ENCODE peak calls at places on chromosomes 4 and X, in ten cellular contexts. N, Q, S, O, L, E, G, M, V and U are unnamed samples. For H3K27me3, the result is how much of the 10 kb centered on the place peaks cover.

GRCh38 chr4:21991050-21991449 is 42.5 kb upstream of the KCNIP4 start:
- DNase-seq in L (no peak), Q (no peak), M (no peak), O (no peak), N (no peak), S (no peak), E (no peak), G (no peak), V (no peak), U (no peak)

GRCh38 chrX:49258749-49259124 is 5.8 kb downstream of the FOXP3 start:
- DNase-seq in V (no peak), E (no peak), M (no peak), S (no peak), Q (no peak), N (no peak), L (no peak), O (no peak), G (no peak), U (no peak)

GRCh38 chr4:54224960-54225670 is 4.0 kb upstream of the PDGFRA start:
- DNase-seq in N (peak), M (no peak), S (no peak), O (no peak), Q (no peak), V (no peak), L (no peak), E (no peak), G (no peak), U (peak)

GRCh38 chr4:78774395-78774794 is 1.8 kb upstream of the BMP2K start:
- DNase-seq in V (no peak), Q (peak), L (no peak), O (no peak), S (no peak), E (no peak), N (no peak), M (no peak), G (no peak), U (no peak)

GRCh38 chrX:70508296-70508911 is 63.8 kb downstream of the DLG3 start:
- DNase-seq in L (no peak), O (no peak), V (no peak), G (no peak), E (no peak), S (no peak), N (peak), M (no peak), Q (no peak), U (peak)

GRCh38 chrX:8520791-8521190 is 56.2 kb downstream of the VCX3B start:
- DNase-seq in M (no peak), S (no peak), G (no peak), Q (no peak), O (no peak), E (no peak), V (no peak), L (no peak), N (no peak), U (peak)

GRCh38 chrX:1389181-1389992 is 2.5 kb downstream of the SLC25A6 start:
- DNase-seq in N (no peak), V (no peak), L (no peak), M (no peak), Q (no peak), G (no peak), O (peak), S (peak), E (no peak), U (no peak)

GRCh38 chr4:54745031-54745770 is 87.4 kb downstream of the KIT start:
- DNase-seq in N (no peak), S (no peak), L (no peak), M (no peak), V (no peak), Q (no peak), G (peak), E (no peak), O (no peak), U (no peak)

GRCh38 chrX:2391869-2392606 is 108.7 kb downstream of the DHRSX start:
- DNase-seq in E (peak), G (peak), O (no peak), V (no peak), L (no peak), Q (no peak), S (no peak), M (no peak), N (no peak), U (peak)

GRCh38 chr4:110172972-110173371 is 25.4 kb downstream of the ELOVL6 start:
- DNase-seq in S (no peak), V (no peak), G (no peak), O (no peak), N (no peak), L (no peak), E (no peak), M (no peak), Q (no peak), U (no peak)

GRCh38 chr4:37798616-37799015 is 27.9 kb upstream of the PGM2 start:
- DNase-seq in L (no peak), M (no peak), N (no peak), S (no peak), Q (no peak), G (peak), E (no peak), V (no peak), O (no peak), U (no peak)

GRCh38 chrX:132022115-132022862 is 813 bp upstream of the STK26 start:
- DNase-seq in E (peak), N (no peak), M (peak), V (no peak), Q (peak), S (no peak), L (no peak), G (peak), O (no peak), U (peak)

GRCh38 chr4:53587123-53587522 is 4.2 kb downstream of the LNX1 start:
- DNase-seq in S (no peak), E (no peak), V (no peak), G (no peak), M (no peak), Q (no peak), N (no peak), L (no peak), O (no peak), U (no peak)

GRCh38 chr4:128309585-128309984 is 22.0 kb upstream of the PGRMC2 start:
- DNase-seq in Q (no peak), O (no peak), G (no peak), L (no peak), E (no peak), N (no peak), S (no peak), V (no peak), M (no peak), U (no peak)

GRCh38 chrX:100719139-100719538 is 12.8 kb downstream of the SYTL4 start:
- DNase-seq in Q (no peak), M (no peak), N (no peak), V (no peak), L (no peak), G (no peak), S (no peak), O (no peak), E (no peak), U (no peak)

GRCh38 chr4:170007113-170007512 is 19.1 kb downstream of the MFAP3L start:
- DNase-seq in V (no peak), S (no peak), M (no peak), E (no peak), O (no peak), N (no peak), L (no peak), Q (peak), G (no peak), U (no peak)

GRCh38 chr4:56570041-56570440 is 64.5 kb downstream of the ARL9 start:
- DNase-seq in S (no peak), O (no peak), E (no peak), M (no peak), G (no peak), Q (no peak), L (no peak), N (no peak), V (no peak), U (no peak)

GRCh38 chr4:182354867-182355266 is 111.7 kb downstream of the TENM3 start:
- DNase-seq in L (no peak), N (no peak), E (no peak), O (no peak), S (no peak), G (no peak), Q (no peak), M (no peak), V (no peak), U (peak)

GRCh38 chr4:122603156-122603574 is 17.7 kb downstream of the IL21 start:
- DNase-seq in V (no peak), Q (no peak), S (no peak), M (no peak), L (no peak), E (no peak), N (no peak), O (no peak), G (peak), U (no peak)

GRCh38 chr4:41512139-41512538 is 25.8 kb upstream of the LIMCH1 start:
- DNase-seq in G (no peak), S (no peak), E (no peak), O (no peak), L (no peak), V (no peak), Q (no peak), M (no peak), N (no peak), U (no peak)

GRCh38 chrX:77936299-77936698 is 25.8 kb downstream of the ATP7A start:
- DNase-seq in S (no peak), N (no peak), M (no peak), L (no peak), Q (no peak), O (no peak), E (no peak), G (no peak), V (no peak), U (no peak)

GRCh38 chr4:76488905-76489798 is 54.1 kb downstream of the SHROOM3 start:
- DNase-seq in N (no peak), Q (no peak), E (no peak), O (no peak), G (no peak), V (no peak), L (no peak), S (no peak), M (no peak), U (peak)

GRCh38 chr4:25307596-25307995 is 5.0 kb upstream of the ZCCHC4 start:
- DNase-seq in L (no peak), M (no peak), N (no peak), O (no peak), Q (no peak), V (no peak), G (no peak), E (peak), S (no peak), U (no peak)

GRCh38 chr4:113899260-113900177 is 79.9 kb downstream of the ARSJ start:
- DNase-seq in L (no peak), G (no peak), O (no peak), M (peak), E (no peak), N (no peak), V (no peak), S (no peak), Q (peak), U (no peak)

GRCh38 chr4:27779827-27780226 is 919.2 kb downstream of the STIM2 start:
- DNase-seq in N (no peak), M (no peak), E (no peak), O (no peak), V (no peak), L (no peak), S (no peak), Q (no peak), G (no peak), U (no peak)

GRCh38 chr4:10587697-10588096 is 96.9 kb downstream of the CLNK start:
- DNase-seq in S (no peak), V (no peak), Q (no peak), L (no peak), M (peak), G (no peak), N (no peak), E (no peak), O (no peak), U (no peak)

GRCh38 chr4:10554694-10555093 is 97.5 kb upstream of the ZNF518B start:
- DNase-seq in L (peak), Q (peak), V (no peak), M (peak), O (no peak), S (peak), E (peak), G (peak), N (peak), U (peak)

GRCh38 chr4:111641813-111642579 is 503.3 kb upstream of the FAM241A start:
- DNase-seq in L (peak), G (peak), E (peak), V (peak), S (no peak), M (no peak), N (peak), O (no peak), Q (peak), U (peak)

GRCh38 chr4:68184923-68185322 is 55.3 kb upstream of the TMPRSS11F start:
- DNase-seq in M (no peak), E (no peak), L (no peak), Q (no peak), V (no peak), S (no peak), N (no peak), G (no peak), O (no peak), U (no peak)

GRCh38 chr4:121785479-121785878 is 15.6 kb upstream of the EXOSC9 start:
- DNase-seq in Q (no peak), E (no peak), S (no peak), M (no peak), V (no peak), G (no peak), L (no peak), O (no peak), N (no peak), U (peak)

GRCh38 chr4:111960241-111960667 is 185.0 kb upstream of the FAM241A start:
- DNase-seq in G (no peak), Q (peak), S (no peak), O (no peak), V (no peak), M (no peak), N (no peak), L (no peak), E (no peak), U (no peak)

GRCh38 chr4:6688879-6689505 is 4.7 kb upstream of the S100P start:
- DNase-seq in E (no peak), N (peak), V (peak), M (peak), G (peak), O (peak), L (peak), Q (peak), S (peak), U (no peak)

GRCh38 chr4:20393486-20394100 is 141.9 kb downstream of the SLIT2 start:
- DNase-seq in Q (no peak), M (no peak), V (no peak), G (no peak), L (no peak), E (no peak), N (no peak), O (no peak), S (no peak), U (no peak)

GRCh38 chr4:55079451-55080173 is 45.8 kb downstream of the KDR start:
- DNase-seq in G (no peak), N (no peak), S (no peak), E (no peak), Q (no peak), V (no peak), M (no peak), L (no peak), O (no peak), U (peak)

GRCh38 chr4:127124919-127125318 is 507.8 kb upstream of the INTU start:
- DNase-seq in G (no peak), Q (no peak), O (no peak), N (no peak), S (no peak), E (no peak), M (no peak), V (no peak), L (no peak), U (peak)

GRCh38 chr4:56979674-56980073 is 978 bp downstream of the POLR2B start:
- DNase-seq in G (no peak), M (peak), S (no peak), L (no peak), E (peak), O (peak), V (peak), Q (peak), N (peak), U (peak)

GRCh38 chrX:33194876-33195433 is 16.4 kb downstream of the DMD start:
- DNase-seq in E (no peak), S (no peak), L (no peak), G (no peak), Q (no peak), V (no peak), O (no peak), N (peak), M (no peak), U (no peak)
- H3K27me3 ChIP-seq in E (under half), S (under half), L (under half), G (under half), Q (under half), V (under half), O (under half), N (under half), M (under half), U (under half)

GRCh38 chr4:4859799-4860380 is 425 bp downstream of the MSX1 start:
- DNase-seq in Q (peak), S (no peak), L (no peak), E (peak), G (no peak), N (peak), V (no peak), O (no peak), M (no peak), U (peak)
- H3K27me3 ChIP-seq in Q (under half), S (under half), L (half or more), E (under half), G (half or more), N (half or more), V (under half), O (under half), M (half or more), U (half or more)

GRCh38 chrX:19585370-19586082 is 70.2 kb upstream of the MAP3K15 start:
- DNase-seq in L (no peak), M (no peak), N (no peak), S (no peak), V (no peak), Q (no peak), G (no peak), O (no peak), E (no peak), U (no peak)
- H3K27me3 ChIP-seq in L (under half), M (under half), N (under half), S (under half), V (under half), Q (under half), G (under half), O (under half), E (under half), U (under half)

GRCh38 chrX:18994713-18995112 is 10.8 kb upstream of the PHKA2 start:
- DNase-seq in G (peak), N (no peak), E (no peak), M (no peak), S (no peak), O (no peak), V (no peak), Q (no peak), L (no peak), U (peak)
- H3K27me3 ChIP-seq in G (under half), N (under half), E (under half), M (under half), S (under half), O (under half), V (under half), Q (under half), L (under half), U (under half)